ENCODE peak calls at places on chromosomes 13 and 19, in six cellular contexts. S, W, X, H, Z and V are unnamed samples.

GRCh38 chr13:96671073-96671472 is 323.2 kb downstream of the OXGR1 start:
- DNase-seq in X (no peak), W (no peak), Z (no peak), S (no peak), H (no peak), V (no peak)

GRCh38 chr13:49421391-49421790 is 22.5 kb downstream of the CAB39L start:
- DNase-seq in Z (peak; percentile 81), S (peak; percentile 10), H (peak; percentile 55), W (peak; percentile 24), X (peak; percentile 56), V (no peak)

GRCh38 chr19:49224856-49225255 is 67.3 kb downstream of the TRPM4 start:
- DNase-seq in H (peak; percentile 73), Z (peak; percentile 55), S (peak; percentile 61), X (peak; percentile 78), W (no peak), V (no peak)

GRCh38 chr19:18504886-18505610 is 16.8 kb downstream of the ELL start:
- DNase-seq in W (no peak), H (no peak), S (no peak), Z (no peak), X (no peak), V (no peak)

GRCh38 chr19:18496167-18496979 is 25.5 kb downstream of the ELL start:
- DNase-seq in H (peak; percentile 64), W (no peak), S (no peak), Z (peak; percentile 32), X (no peak), V (no peak)

GRCh38 chr13:33111414-33112110 is 95.3 kb downstream of the KL start:
- DNase-seq in S (no peak), W (no peak), Z (peak; percentile 82), X (no peak), H (no peak), V (no peak)

GRCh38 chr19:10173527-10173926 is 21.2 kb downstream of the DNMT1 start:
- DNase-seq in X (no peak), Z (no peak), W (no peak), H (no peak), S (no peak), V (no peak)

GRCh38 chr13:49023441-49023840 is 47.7 kb downstream of the FNDC3A start:
- DNase-seq in Z (no peak), H (no peak), W (no peak), X (no peak), S (peak; percentile 2), V (no peak)

GRCh38 chr13:100274942-100275506 is 186.1 kb downstream of the PCCA start:
- DNase-seq in H (peak; percentile 9), Z (peak; percentile 3), X (no peak), W (no peak), S (no peak), V (no peak)

GRCh38 chr13:51636349-51636890 is 52.2 kb downstream of the WDFY2 start:
- DNase-seq in X (no peak), H (no peak), Z (peak; percentile 99), W (no peak), S (no peak), V (no peak)

GRCh38 chr13:106103779-106104178 is 431.7 kb downstream of the EFNB2 start:
- DNase-seq in H (no peak), Z (no peak), S (peak; percentile 34), W (no peak), X (no peak), V (no peak)

GRCh38 chr19:1324792-1325567 is 39.3 kb downstream of the EFNA2 start:
- DNase-seq in W (no peak), X (no peak), S (peak; percentile 19), H (peak; percentile 88), Z (peak; percentile 82), V (peak; percentile 86)

GRCh38 chr13:28750187-28751045 is 31.6 kb upstream of the SLC46A3 start:
- DNase-seq in X (peak; percentile 11), H (no peak), W (no peak), S (no peak), Z (no peak), V (no peak)

GRCh38 chr19:42115705-42116104 is 16.5 kb downstream of the POU2F2 start:
- DNase-seq in X (no peak), H (no peak), S (no peak), Z (no peak), W (no peak), V (no peak)

GRCh38 chr13:97211357-97211756 is 10.8 kb upstream of the MBNL2 start:
- DNase-seq in S (no peak), W (no peak), X (no peak), Z (no peak), H (no peak), V (no peak)

GRCh38 chr19:49212302-49212701 is 54.7 kb downstream of the TRPM4 start:
- DNase-seq in S (no peak), W (no peak), H (peak; percentile 36), Z (no peak), X (no peak), V (no peak)

GRCh38 chr13:110883539-110883938 is 31.3 kb downstream of the ANKRD10 start:
- DNase-seq in S (no peak), H (no peak), X (no peak), W (no peak), Z (no peak), V (no peak)

DNA sequence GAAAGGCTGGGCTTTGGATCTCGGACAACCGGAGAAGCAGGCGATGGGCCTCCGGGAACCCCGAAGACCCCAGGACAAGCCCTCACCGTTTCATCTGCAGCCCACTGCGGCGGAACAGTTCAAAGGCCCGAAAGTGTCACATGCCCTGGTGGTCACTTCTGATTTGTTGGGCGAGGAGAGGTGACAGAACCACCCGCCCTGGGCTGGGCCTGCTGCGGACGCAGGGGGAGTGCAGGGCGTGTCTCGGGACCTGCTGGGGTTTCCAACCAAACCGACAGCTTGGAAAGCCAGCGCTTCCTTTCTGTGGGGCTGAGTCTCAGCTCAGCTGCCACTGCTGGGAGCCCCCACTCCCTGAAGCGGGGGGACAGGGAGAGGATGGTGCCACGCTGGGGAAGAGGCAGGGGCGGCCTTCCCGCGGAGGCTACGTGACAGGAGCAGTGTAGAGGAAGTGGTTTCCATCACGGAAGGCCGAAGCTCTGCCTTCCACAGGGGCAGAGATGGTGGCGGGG is 22.8 kb upstream of the ZBTB7A start:
- DNase-seq in W (no peak), X (no peak), H (no peak), S (no peak), Z (no peak), V (no peak)
- TF ChIP-seq ZNF274 in W (no peak), X (no peak), H (no peak), S (no peak), Z (no peak), V (no peak)

DNA sequence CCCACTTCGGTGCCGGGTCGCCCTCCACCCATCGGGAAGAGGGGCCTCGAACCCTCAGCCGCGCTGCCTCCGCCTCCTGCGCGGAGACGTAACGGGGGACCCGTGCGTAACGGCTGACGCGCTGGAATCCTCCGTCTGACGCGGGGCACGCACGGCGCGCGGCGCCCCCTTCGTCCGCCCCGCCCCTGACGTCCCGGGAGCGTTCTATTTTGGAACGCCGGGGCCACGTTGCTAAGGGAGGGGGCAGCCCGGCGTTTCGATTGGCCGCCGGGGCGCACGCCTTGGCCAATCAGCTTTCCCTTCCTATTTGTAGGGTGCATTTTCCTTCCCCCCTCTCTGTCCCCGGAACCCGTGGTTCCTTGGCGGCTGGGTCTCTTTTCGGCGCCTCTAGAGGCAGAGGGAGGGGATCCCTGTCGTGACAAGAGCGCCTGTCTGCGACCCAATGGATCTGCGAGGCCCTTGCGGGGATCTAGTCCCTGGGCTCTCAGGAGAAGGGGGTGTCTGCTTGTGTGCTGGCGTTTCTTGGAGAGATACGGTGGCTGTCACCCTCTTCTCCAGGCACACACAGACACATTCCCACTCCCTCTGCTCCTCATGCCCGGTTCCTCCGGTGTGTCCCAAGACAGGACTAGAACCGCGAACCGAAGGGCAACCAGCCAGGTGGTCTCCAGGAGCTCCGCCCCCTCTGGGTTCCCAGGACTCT is 1.5 kb downstream of the FOSB start:
- DNase-seq in Z (peak; percentile 87), S (peak; percentile 76), W (peak; percentile 78), X (peak; percentile 95), H (peak; percentile 97), V (no peak)
- H3K4me3 ChIP-seq in Z (peak overlapping the region; percentile 89), S (peak overlapping the region; percentile 74), W (peak overlapping the region; percentile 82), X (peak overlapping the region; percentile 48), H (peak overlapping the region; percentile 88), V (peak overlapping the region; percentile 68)

GRCh38 chr19:13507053-13507611 is 853 bp upstream of the CACNA1A start:
- DNase-seq in H (no peak), X (peak; percentile 59), S (no peak), W (no peak), Z (no peak), V (no peak)
- H3K27me3 ChIP-seq in H (peaks cover 38% of the 10 kb centered on the region), X (no peaks in the 10 kb centered on the region), S (peaks cover 67% of the 10 kb centered on the region), W (peaks cover 2% of the 10 kb centered on the region), Z (peaks cover 25% of the 10 kb centered on the region), V (peaks cover 39% of the 10 kb centered on the region)

DNA sequence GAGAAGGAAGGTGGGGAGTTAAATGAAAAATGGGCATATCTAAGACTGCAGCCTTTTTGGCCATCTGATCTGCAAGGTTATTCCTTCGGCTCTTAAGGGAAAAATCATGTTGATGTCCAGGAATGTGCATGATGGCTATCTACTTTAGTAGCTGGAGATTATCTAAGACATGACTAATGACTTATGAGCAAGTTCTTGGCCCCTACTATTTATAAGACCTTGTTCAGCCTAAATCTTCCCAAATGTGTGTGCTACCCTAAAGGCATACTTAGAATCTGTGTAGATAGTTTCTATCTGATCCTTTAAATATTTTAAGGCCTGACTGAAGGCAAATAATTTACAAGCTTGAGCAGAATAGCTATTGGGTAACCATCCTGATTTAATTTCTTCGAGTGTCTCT is 41.8 kb upstream of the CD177 start:
- DNase-seq in S (no peak), H (no peak), X (no peak), Z (no peak), W (no peak), V (no peak)
- TF ChIP-seq ZNF274 in S (no peak), H (no peak), X (no peak), Z (no peak), W (no peak), V (no peak)